ENCODE peak calls at places on chromosome 12, in ten cellular contexts. G, B, F, N, U, J, Q, A, H and T are unnamed samples.

GRCh38 chr12:57460457-57461325 is 1.1 kb downstream of the GLI1 start:
- DNase-seq in G (no peak), B (no peak), F (no peak), N (no peak), U (no peak), J (no peak), Q (no peak), A (no peak), H (no peak), T (no peak)

GRCh38 chr12:27063250-27063851 is 19.0 kb downstream of the C12orf71 start:
- DNase-seq in G (no peak), B (no peak), F (no peak), N (no peak), U (no peak), J (no peak), Q (no peak), A (no peak), H (no peak), T (no peak)

GRCh38 chr12:131151558-131152345 is 198.0 kb downstream of the ADGRD1 start:
- DNase-seq in G (no peak), B (no peak), F (no peak), N (no peak), U (no peak), J (no peak), Q (no peak), A (no peak), H (no peak), T (no peak)

GRCh38 chr12:64825143-64826011 is 930 bp downstream of the TBC1D30 start:
- DNase-seq in G (no peak), B (no peak), F (no peak), N (no peak), U (no peak), J (no peak), Q (no peak), A (no peak), H (no peak), T (no peak)

GRCh38 chr12:50734409-50735263 is 29.3 kb upstream of the ATF1 start:
- DNase-seq in G (no peak), B (peak; percentile 41), F (peak; percentile 56), N (no peak), U (peak; percentile 18), J (no peak), Q (no peak), A (peak; percentile 7), H (no peak), T (peak; percentile 43)

GRCh38 chr12:93060666-93061413 is 131.7 kb upstream of the EEA1 start:
- DNase-seq in G (peak; percentile 32), B (peak; percentile 70), F (peak; percentile 76), N (no peak), U (no peak), J (peak; percentile 39), Q (no peak), A (no peak), H (peak; percentile 38), T (peak; percentile 67)

GRCh38 chr12:11927311-11927935 is 143.3 kb upstream of the BCL2L14 start:
- DNase-seq in G (no peak), B (peak; percentile 49), F (peak; percentile 39), N (no peak), U (no peak), J (no peak), Q (no peak), A (no peak), H (no peak), T (peak; percentile 60)

GRCh38 chr12:52260351-52261210 is 13.9 kb upstream of the KRT86 start:
- DNase-seq in G (no peak), B (peak; percentile 76), F (peak; percentile 67), N (no peak), U (no peak), J (no peak), Q (no peak), A (no peak), H (no peak), T (peak; percentile 4)

GRCh38 chr12:121925361-121925725 is 7.0 kb downstream of the CFAP251 start:
- DNase-seq in G (no peak), B (peak; percentile 63), F (peak; percentile 64), N (peak; percentile 60), U (no peak), J (no peak), Q (no peak), A (peak; percentile 68), H (peak; percentile 89), T (peak; percentile 82)

GRCh38 chr12:113112043-113112899 is 23.3 kb downstream of the RASAL1 start:
- DNase-seq in G (no peak), B (no peak), F (no peak), N (no peak), U (no peak), J (no peak), Q (no peak), A (no peak), H (no peak), T (no peak)

GRCh38 chr12:70744133-70744532 is 106.9 kb upstream of the PTPRB start:
- DNase-seq in G (no peak), B (no peak), F (peak; percentile 15), N (no peak), U (peak; percentile 64), J (no peak), Q (no peak), A (no peak), H (no peak), T (no peak)

GRCh38 chr12:119998471-119999245 is 9.6 kb downstream of the BICDL1 start:
- DNase-seq in G (no peak), B (no peak), F (no peak), N (no peak), U (no peak), J (no peak), Q (no peak), A (no peak), H (no peak), T (no peak)

GRCh38 chr12:119992129-119992705 is 3.2 kb downstream of the BICDL1 start:
- DNase-seq in G (no peak), B (no peak), F (no peak), N (no peak), U (no peak), J (no peak), Q (no peak), A (no peak), H (no peak), T (no peak)

GRCh38 chr12:119996417-119996816 is 7.4 kb downstream of the BICDL1 start:
- DNase-seq in G (no peak), B (no peak), F (no peak), N (no peak), U (no peak), J (no peak), Q (no peak), A (no peak), H (no peak), T (no peak)

GRCh38 chr12:119990382-119990874 is 1.4 kb downstream of the BICDL1 start:
- DNase-seq in G (no peak), B (no peak), F (no peak), N (no peak), U (no peak), J (no peak), Q (no peak), A (no peak), H (no peak), T (no peak)

GRCh38 chr12:119994892-119995658 is 6.0 kb downstream of the BICDL1 start:
- DNase-seq in G (no peak), B (no peak), F (no peak), N (no peak), U (no peak), J (no peak), Q (no peak), A (no peak), H (no peak), T (no peak)
- TF ChIP-seq CTCF in G (no peak), B (no peak), F (no peak), N (no peak), U (no peak), J (no peak), Q (no peak), A (no peak), H (no peak), T (no peak)

GRCh38 chr12:78864483-78865296 is at the start of gene SYT1:
- DNase-seq in G (no peak), B (peak; percentile 89), F (peak; percentile 87), N (peak; percentile 33), U (peak; percentile 56), J (peak; percentile 73), Q (no peak), A (peak; percentile 80), H (peak; percentile 79), T (peak; percentile 61)
- TF ChIP-seq CTCF in G (no peak), B (no peak), F (no peak), N (no peak), U (no peak), J (no peak), Q (no peak), A (no peak), H (no peak), T (no peak)

GRCh38 chr12:116138781-116139180 is 138.7 kb downstream of the MED13L start:
- DNase-seq in G (no peak), B (no peak), F (no peak), N (no peak), U (no peak), J (no peak), Q (no peak), A (no peak), H (no peak), T (no peak)
- TF ChIP-seq CTCF in G (no peak), B (no peak), F (no peak), N (no peak), U (no peak), J (no peak), Q (no peak), A (no peak), H (no peak), T (no peak)

GRCh38 chr12:48053883-48054282 is 49.6 kb upstream of the COL2A1 start:
- DNase-seq in G (no peak), B (no peak), F (no peak), N (no peak), U (no peak), J (no peak), Q (no peak), A (no peak), H (no peak), T (no peak)

GRCh38 chr12:48050174-48050573 is 45.9 kb upstream of the COL2A1 start:
- DNase-seq in G (no peak), B (no peak), F (no peak), N (no peak), U (no peak), J (no peak), Q (no peak), A (no peak), H (no peak), T (no peak)

GRCh38 chr12:48053122-48053521 is 48.8 kb upstream of the COL2A1 start:
- DNase-seq in G (no peak), B (no peak), F (no peak), N (no peak), U (no peak), J (no peak), Q (no peak), A (no peak), H (no peak), T (no peak)

GRCh38 chr12:48054955-48055821 is 50.7 kb downstream of the SENP1 start:
- DNase-seq in G (no peak), B (no peak), F (no peak), N (no peak), U (no peak), J (no peak), Q (no peak), A (no peak), H (no peak), T (no peak)

DNA sequence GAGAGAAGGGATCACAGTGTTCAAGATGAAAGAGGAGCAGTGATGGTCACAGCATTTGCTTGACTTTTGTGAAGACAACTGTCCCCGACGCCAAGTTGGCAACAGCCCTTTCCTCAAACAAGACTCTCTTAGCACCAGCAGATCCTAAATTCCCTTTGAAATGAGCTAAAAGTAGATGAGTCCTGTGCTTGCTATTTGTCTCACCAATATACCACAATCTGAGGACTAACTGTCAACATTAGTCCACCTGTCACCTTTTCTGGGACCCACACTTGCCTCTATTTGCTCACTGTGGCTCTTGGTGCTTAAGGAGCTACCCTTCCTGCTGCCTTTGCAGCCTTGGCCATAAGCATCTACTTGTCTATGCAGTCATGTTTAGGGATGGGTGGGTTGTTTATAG is 47.4 kb upstream of the COL2A1 start:
- DNase-seq in G (no peak), B (no peak), F (no peak), N (no peak), U (no peak), J (no peak), Q (no peak), A (no peak), H (no peak), T (no peak)
- TF ChIP-seq CTCF in G (no peak), B (no peak), F (no peak), N (no peak), U (no peak), J (no peak), Q (no peak), A (no peak), H (no peak), T (no peak)